ENCODE peak calls at places on chromosomes 4 and X, in four cellular contexts. H is astrocyte of the cerebellum, A is upper lobe of left lung, R is HFF-Myc. K is an unnamed sample.

GRCh38 chr4:180542445-180543100 is 1700.6 kb upstream of the TENM3 start:
- DNase-seq in H (peak), A (no peak), R (no peak), K (no peak)

GRCh38 chr4:168021666-168022065 is 70.7 kb upstream of the ANXA10 start:
- DNase-seq in H (no peak), A (no peak), R (no peak), K (no peak)

GRCh38 chr4:108370291-108370690 is 201.6 kb upstream of the LEF1 start:
- DNase-seq in H (no peak), A (peak), R (no peak), K (no peak)

GRCh38 chr4:78168029-78168428 is 110.9 kb downstream of the FRAS1 start:
- DNase-seq in H (no peak), A (no peak), R (no peak), K (no peak)

GRCh38 chr4:72397314-72397713 is 171.7 kb downstream of the ADAMTS3 start:
- DNase-seq in H (no peak), A (no peak), R (no peak), K (no peak)

GRCh38 chr4:165294907-165295306 is 32.6 kb upstream of the MSMO1 start:
- DNase-seq in H (no peak), A (no peak), R (no peak), K (no peak)

GRCh38 chr4:155173371-155173770 is 35.1 kb upstream of the NPY2R start:
- DNase-seq in H (peak), A (no peak), R (no peak), K (no peak)

GRCh38 chrX:10397349-10397748 is 223.0 kb downstream of the MID1 start:
- DNase-seq in H (no peak), A (no peak), R (no peak), K (no peak)

GRCh38 chr4:188780686-188781085 is 641.4 kb downstream of the TRIML1 start:
- DNase-seq in H (no peak), A (no peak), R (no peak), K (no peak)

GRCh38 chr4:83011779-83012630 is 1.4 kb upstream of the LIN54 start:
- DNase-seq in H (no peak), A (no peak), R (no peak), K (no peak)

GRCh38 chr4:188550296-188550695 is 411.1 kb downstream of the TRIML1 start:
- DNase-seq in H (no peak), A (no peak), R (no peak), K (no peak)

GRCh38 chrX:87706134-87706533 is 188.5 kb downstream of the KLHL4 start:
- DNase-seq in H (no peak), A (no peak), R (no peak), K (no peak)

GRCh38 chrX:11462648-11463047 is 169.4 kb downstream of the AMELX start:
- DNase-seq in H (no peak), A (no peak), R (no peak), K (no peak)

GRCh38 chr4:8909548-8909947 is 37.9 kb upstream of the HMX1 start:
- DNase-seq in H (no peak), A (no peak), R (no peak), K (no peak)

GRCh38 chr4:96698891-96699290 is 859.0 kb downstream of the PDHA2 start:
- DNase-seq in H (peak), A (no peak), R (no peak), K (no peak)

GRCh38 chrX:134660627-134661026 is 2.4 kb upstream of the PLAC1 start:
- DNase-seq in H (no peak), A (no peak), R (no peak), K (no peak)

GRCh38 chr4:39823193-39823592 is 125.3 kb downstream of the UBE2K start:
- DNase-seq in H (no peak), A (no peak), R (no peak), K (peak)

GRCh38 chr4:101693842-101694398 is 96.6 kb upstream of the BANK1 start:
- DNase-seq in H (no peak), A (no peak), R (no peak), K (no peak)

GRCh38 chr4:147518846-147519767 is 38.2 kb downstream of the EDNRA start:
- DNase-seq in H (peak), A (no peak), R (no peak), K (peak)

GRCh38 chrX:23919706-23920320 is 12.0 kb downstream of the CXorf58 start:
- DNase-seq in H (no peak), A (no peak), R (no peak), K (no peak)

GRCh38 chr4:41718907-41719306 is 29.6 kb downstream of the PHOX2B start:
- DNase-seq in H (peak), A (no peak), R (peak), K (no peak)

GRCh38 chr4:80266267-80266901 is at the start of gene FGF5:
- DNase-seq in H (peak), A (peak), R (peak), K (peak)

GRCh38 chr4:32172761-32173160 is 1452.6 kb downstream of the PCDH7 start:
- DNase-seq in H (no peak), A (no peak), R (no peak), K (no peak)

GRCh38 chr4:6150046-6150735 is 50.2 kb downstream of the JAKMIP1 start:
- DNase-seq in H (no peak), A (no peak), R (no peak), K (no peak)

GRCh38 chr4:41360911-41361830 is 104.4 kb downstream of the UCHL1 start:
- DNase-seq in H (no peak), A (peak), R (no peak), K (no peak)

GRCh38 chr4:182642831-182643230 is 274.4 kb downstream of the DCTD start:
- DNase-seq in H (no peak), A (no peak), R (no peak), K (no peak)

GRCh38 chrX:135931644-135932487 is 38.4 kb downstream of the SAGE1 start:
- DNase-seq in H (peak), A (peak), R (peak), K (no peak)

GRCh38 chr4:183264614-183265013 is 55.5 kb downstream of the CLDN22 start:
- DNase-seq in H (peak), A (no peak), R (no peak), K (peak)

GRCh38 chr4:133145758-133146157 is 3.3 kb upstream of the PCDH10 start:
- DNase-seq in H (no peak), A (no peak), R (no peak), K (no peak)

GRCh38 chr4:175412161-175412560 is 399.9 kb downstream of the GPM6A start:
- DNase-seq in H (no peak), A (no peak), R (no peak), K (no peak)

GRCh38 chr4:83890231-83890630 is 354.3 kb downstream of the GPAT3 start:
- DNase-seq in H (peak), A (no peak), R (no peak), K (no peak)

GRCh38 chr4:24806206-24806990 is 11.0 kb downstream of the SOD3 start:
- DNase-seq in H (no peak), A (no peak), R (no peak), K (no peak)

GRCh38 chrX:48676893-48677270 is 6.7 kb upstream of the WAS start:
- DNase-seq in H (no peak), A (no peak), R (no peak), K (no peak)

GRCh38 chr4:185305979-185306442 is 89.7 kb downstream of the LRP2BP start:
- DNase-seq in H (peak), A (no peak), R (peak), K (peak)

GRCh38 chr4:45131020-45131419 is 404.7 kb upstream of the GNPDA2 start:
- DNase-seq in H (no peak), A (no peak), R (no peak), K (no peak)

GRCh38 chr4:26319467-26320158 is 1.2 kb upstream of the RBPJ start:
- DNase-seq in H (peak), A (peak), R (peak), K (peak)
- TF ChIP-seq CTCF in H (no peak), A (peak), R (no peak), K (peak)

GRCh38 chr4:92253986-92254671 is 49.6 kb upstream of the GRID2 start:
- DNase-seq in H (no peak), A (no peak), R (no peak), K (no peak)
- TF ChIP-seq CTCF in H (no peak), A (no peak), R (no peak), K (no peak)

GRCh38 chr4:3418029-3418762 is 23.6 kb upstream of the HGFAC start:
- DNase-seq in H (no peak), A (peak), R (no peak), K (no peak)
- TF ChIP-seq CTCF in H (peak), A (no peak), R (peak), K (no peak)

DNA sequence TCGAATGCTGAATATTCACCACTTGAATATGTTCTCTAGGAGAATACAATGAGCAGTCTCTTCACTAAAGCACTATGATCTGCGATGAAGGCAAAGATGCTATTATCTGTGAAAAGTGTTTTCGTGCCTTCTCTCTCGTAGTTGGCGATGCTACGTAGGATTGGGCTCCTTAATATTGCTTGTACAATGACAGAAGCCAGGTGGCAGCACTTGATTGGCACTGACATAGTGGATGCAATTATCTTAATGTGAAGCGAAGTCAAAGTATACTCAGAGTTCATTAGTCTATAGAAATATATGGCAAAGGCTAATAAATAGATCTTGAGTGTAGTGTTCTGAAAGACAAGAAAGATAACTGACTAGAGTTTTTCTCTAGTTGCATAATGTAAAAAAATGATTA is 1135.7 kb upstream of the AGA start:
- DNase-seq in H (no peak), A (no peak), R (no peak), K (no peak)
- TF ChIP-seq CTCF in H (no peak), A (no peak), R (no peak), K (no peak)

GRCh38 chrX:74422576-74423288 is 1.4 kb downstream of the SLC16A2 start:
- DNase-seq in H (peak), A (peak), R (no peak), K (peak)
- TF ChIP-seq CTCF in H (peak), A (no peak), R (peak), K (peak)

DNA sequence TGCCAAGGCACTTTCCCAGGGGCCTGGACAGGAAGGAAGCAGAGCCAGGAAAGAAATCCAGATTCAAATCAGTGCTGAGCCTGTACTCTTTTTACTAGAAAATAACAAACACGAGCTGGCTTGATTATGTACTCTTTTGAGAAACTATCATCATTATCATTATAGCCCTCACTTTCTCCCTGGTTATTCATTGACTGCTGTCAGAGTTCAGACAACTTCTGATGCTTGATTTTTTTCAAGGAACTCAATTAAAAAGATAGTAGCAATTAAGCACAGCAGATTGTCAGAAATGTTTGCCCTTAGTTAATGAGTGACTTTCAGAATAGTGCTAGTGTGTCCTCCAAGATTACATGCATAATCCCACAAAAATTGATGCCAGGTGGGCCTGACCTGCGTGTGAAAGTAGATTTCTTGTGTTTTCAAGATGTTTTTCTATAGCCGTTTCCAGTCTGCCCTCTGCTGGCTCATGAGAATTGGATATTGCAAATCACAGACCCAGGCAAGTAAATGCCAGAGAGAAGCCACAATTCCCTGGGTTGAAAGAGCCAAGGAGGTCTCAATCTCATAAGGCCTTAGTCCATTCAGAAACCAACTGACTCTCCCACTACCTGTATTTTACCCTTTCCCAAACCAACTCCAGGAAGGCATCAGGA is 14.3 kb upstream of the PNPLA4 start:
- DNase-seq in H (peak), A (no peak), R (peak), K (no peak)
- TF ChIP-seq CTCF in H (peak), A (no peak), R (peak), K (peak)

K was measured in AG04450.